ENCODE peak calls at places on chromosome 2, in six cellular contexts. H is activated CD8-positive, alpha-beta T cell treated with anti-CD3 and anti-CD28 coated beads for 36 hours; E is progenitor cell of endocrine pancreas; L is thoracic aorta; Q is Daoy; S is GDM1. G is an unnamed sample.

GRCh38 chr2:30566675-30567074 is 119.6 kb downstream of the LCLAT1 start:
- DNase-seq in E (no peak), L (no peak), Q (no peak), S (no peak), H (no peak), G (no peak)

GRCh38 chr2:38091757-38092156 is 15.8 kb upstream of the CYP1B1 start:
- DNase-seq in S (no peak), H (no peak), L (no peak), E (no peak), Q (no peak), G (no peak)

GRCh38 chr2:229431331-229431954 is 160.4 kb upstream of the PID1 start:
- DNase-seq in E (no peak), Q (no peak), H (no peak), L (no peak), S (no peak), G (no peak)

GRCh38 chr2:164620873-164621760 is at the start of gene GRB14:
- DNase-seq in L (no peak), S (no peak), E (peak), Q (peak), H (peak), G (no peak)

GRCh38 chr2:170822885-170823799 is 6.5 kb downstream of the GAD1 start:
- DNase-seq in H (peak), E (no peak), Q (no peak), L (no peak), S (no peak), G (no peak)

GRCh38 chr2:20348542-20348941 is 2.1 kb downstream of the PUM2 start:
- DNase-seq in L (no peak), S (no peak), Q (no peak), H (peak), E (no peak), G (no peak)

GRCh38 chr2:85754313-85755095 is 713 bp downstream of the ATOH8 start:
- DNase-seq in E (no peak), L (no peak), Q (peak), H (peak), S (no peak), G (no peak)

GRCh38 chr2:233638836-233639235 is 2.6 kb downstream of the UGT1A10 start:
- DNase-seq in E (no peak), S (no peak), L (no peak), H (peak), Q (peak), G (no peak)

GRCh38 chr2:167504061-167504460 is 615.8 kb downstream of the XIRP2 start:
- DNase-seq in S (no peak), H (no peak), L (no peak), Q (no peak), E (no peak), G (no peak)

GRCh38 chr2:224417947-224418346 is 16.0 kb upstream of the FAM124B start:
- DNase-seq in H (no peak), E (no peak), Q (no peak), S (no peak), L (no peak), G (no peak)

GRCh38 chr2:100809486-100809885 is 10.5 kb upstream of the NPAS2 start:
- DNase-seq in S (no peak), Q (no peak), H (no peak), L (no peak), E (no peak), G (no peak)

GRCh38 chr2:53508667-53509066 is 258.9 kb upstream of the CHAC2 start:
- DNase-seq in E (no peak), L (no peak), S (no peak), Q (no peak), H (no peak), G (no peak)

GRCh38 chr2:112463256-112463655 is 18.7 kb upstream of the TTL start:
- DNase-seq in Q (no peak), S (no peak), H (no peak), L (no peak), E (no peak), G (no peak)

GRCh38 chr2:128237911-128238697 is 80.6 kb downstream of the HS6ST1 start:
- DNase-seq in E (no peak), S (no peak), Q (no peak), H (no peak), L (no peak), G (no peak)

GRCh38 chr2:109582928-109583895 is 30.6 kb downstream of the SEPTIN10 start:
- DNase-seq in H (no peak), L (no peak), Q (no peak), E (no peak), S (no peak), G (no peak)